ENCODE peak calls at places on chromosomes 6 and 20, in four cellular contexts. One of them, this sample, is unnamed.

GRCh38 chr6:17656644-17657043 is 50.1 kb downstream of the NUP153 start:
- DNase-seq in NCI-H2107: no peak
- DNase-seq in neural crest cell: no peak
- DNase-seq in HCT116: no peak
- DNase-seq in this sample: no peak

GRCh38 chr6:13248053-13248452 is 80.3 kb downstream of the TBC1D7 start:
- DNase-seq in NCI-H2107: peak
- DNase-seq in neural crest cell: no peak
- DNase-seq in HCT116: no peak
- DNase-seq in this sample: peak

GRCh38 chr6:130577178-130577919 is 211.5 kb downstream of the TMEM200A start:
- DNase-seq in NCI-H2107: no peak
- DNase-seq in neural crest cell: no peak
- DNase-seq in HCT116: no peak
- DNase-seq in this sample: no peak

GRCh38 chr6:142945446-142946180 is 637 bp upstream of the HIVEP2 start:
- DNase-seq in NCI-H2107: no peak
- DNase-seq in neural crest cell: peak
- DNase-seq in HCT116: no peak
- DNase-seq in this sample: peak

GRCh38 chr6:604579-604978 is 52.3 kb downstream of the HUS1B start:
- DNase-seq in NCI-H2107: no peak
- DNase-seq in neural crest cell: no peak
- DNase-seq in HCT116: no peak
- DNase-seq in this sample: no peak

GRCh38 chr6:130293800-130294199 is 71.0 kb upstream of the SAMD3 start:
- DNase-seq in NCI-H2107: no peak
- DNase-seq in neural crest cell: peak
- DNase-seq in HCT116: peak
- DNase-seq in this sample: peak

GRCh38 chr6:31572041-31572911 is at the start of gene LTA:
- DNase-seq in NCI-H2107: no peak
- DNase-seq in neural crest cell: no peak
- DNase-seq in HCT116: no peak
- DNase-seq in this sample: no peak

GRCh38 chr20:1528811-1529210 is 28.7 kb downstream of the SIRPD start:
- DNase-seq in NCI-H2107: no peak
- DNase-seq in neural crest cell: no peak
- DNase-seq in HCT116: no peak
- DNase-seq in this sample: no peak

GRCh38 chr6:158799051-158799792 is 19.9 kb downstream of the EZR start:
- DNase-seq in NCI-H2107: peak
- DNase-seq in neural crest cell: no peak
- DNase-seq in HCT116: no peak
- DNase-seq in this sample: peak

GRCh38 chr20:62501801-62502495 is 26.2 kb upstream of the GATA5 start:
- DNase-seq in NCI-H2107: no peak
- DNase-seq in neural crest cell: no peak
- DNase-seq in HCT116: no peak
- DNase-seq in this sample: no peak

GRCh38 chr6:165082631-165083030 is 226.8 kb downstream of the C6orf118 start:
- DNase-seq in NCI-H2107: no peak
- DNase-seq in neural crest cell: no peak
- DNase-seq in HCT116: no peak
- DNase-seq in this sample: no peak

GRCh38 chr20:19633985-19634384 is 124.1 kb upstream of the RIN2 start:
- DNase-seq in NCI-H2107: no peak
- DNase-seq in neural crest cell: no peak
- DNase-seq in HCT116: no peak
- DNase-seq in this sample: no peak

GRCh38 chr20:57652865-57653545 is 32.8 kb upstream of the ZBP1 start:
- DNase-seq in NCI-H2107: no peak
- DNase-seq in neural crest cell: no peak
- DNase-seq in HCT116: no peak
- DNase-seq in this sample: no peak

GRCh38 chr6:41818271-41819054 is 31.0 kb downstream of the TOMM6 start:
- DNase-seq in NCI-H2107: no peak
- DNase-seq in neural crest cell: no peak
- DNase-seq in HCT116: no peak
- DNase-seq in this sample: no peak

GRCh38 chr20:11453430-11453829 is 464.3 kb upstream of the BTBD3 start:
- DNase-seq in NCI-H2107: no peak
- DNase-seq in neural crest cell: no peak
- DNase-seq in HCT116: no peak
- DNase-seq in this sample: no peak

GRCh38 chr6:169986171-169986847 is 234.9 kb downstream of the ERMARD start:
- DNase-seq in NCI-H2107: no peak
- DNase-seq in neural crest cell: no peak
- DNase-seq in HCT116: no peak
- DNase-seq in this sample: no peak

GRCh38 chr6:135180458-135181332 is at the start of gene MYB:
- DNase-seq in NCI-H2107: peak
- DNase-seq in neural crest cell: peak
- DNase-seq in HCT116: no peak
- DNase-seq in this sample: peak

GRCh38 chr6:156425374-156425773 is 351.8 kb upstream of the ARID1B start:
- DNase-seq in NCI-H2107: no peak
- DNase-seq in neural crest cell: no peak
- DNase-seq in HCT116: no peak
- DNase-seq in this sample: no peak

GRCh38 chr20:53081916-53082863 is 110.0 kb downstream of the TSHZ2 start:
- DNase-seq in NCI-H2107: no peak
- DNase-seq in neural crest cell: no peak
- DNase-seq in HCT116: no peak
- DNase-seq in this sample: peak

GRCh38 chr20:61127311-61128044 is 124.6 kb upstream of the CDH4 start:
- DNase-seq in NCI-H2107: no peak
- DNase-seq in neural crest cell: no peak
- DNase-seq in HCT116: no peak
- DNase-seq in this sample: no peak

GRCh38 chr6:137699036-137699683 is 167.9 kb upstream of the TNFAIP3 start:
- DNase-seq in NCI-H2107: no peak
- DNase-seq in neural crest cell: no peak
- DNase-seq in HCT116: no peak
- DNase-seq in this sample: no peak

GRCh38 chr20:24964518-24964838 is 15.4 kb downstream of the CST7 start:
- DNase-seq in NCI-H2107: no peak
- DNase-seq in neural crest cell: no peak
- DNase-seq in HCT116: no peak
- DNase-seq in this sample: no peak

GRCh38 chr6:134287863-134288537 is 29.9 kb downstream of the SGK1 start:
- DNase-seq in NCI-H2107: no peak
- DNase-seq in neural crest cell: no peak
- DNase-seq in HCT116: no peak
- DNase-seq in this sample: no peak

GRCh38 chr20:7420345-7420744 is 519.9 kb downstream of the HAO1 start:
- DNase-seq in NCI-H2107: no peak
- DNase-seq in neural crest cell: no peak
- DNase-seq in HCT116: no peak
- DNase-seq in this sample: no peak